ENCODE peak calls at places on chromosomes 7 and 10, in seven cellular contexts. V is NCI-H526, Q is MCF 10A, X is HuH-7.5, Y is AG10803, M is NCI-H2171 treated with DMSO at 0.1 percent for 48 hours, D is amygdala. L is an unnamed sample.

GRCh38 chr10:77027576-77027975 is 610.0 kb downstream of the KCNMA1 start:
- DNase-seq in Q (no peak), D (no peak), X (no peak), M (no peak), V (no peak), Y (no peak), L (no peak)

GRCh38 chr7:142280263-142280662 is 22.4 kb upstream of the PRSS58 start:
- DNase-seq in D (no peak), Y (no peak), X (no peak), M (no peak), Q (no peak), V (no peak), L (no peak)

GRCh38 chr10:44911081-44911540 is at the start of gene TMEM72:
- DNase-seq in Q (no peak), M (no peak), X (peak; percentile 67), Y (no peak), V (peak; percentile 13), D (no peak), L (no peak)

GRCh38 chr7:23963461-23963860 is 253.4 kb downstream of the STK31 start:
- DNase-seq in M (no peak), D (no peak), Q (no peak), Y (no peak), X (no peak), V (no peak), L (no peak)

GRCh38 chr10:99983280-99983988 is 26.3 kb downstream of the DNMBP start:
- DNase-seq in Q (no peak), D (no peak), M (no peak), V (no peak), Y (peak; percentile 85), X (no peak), L (peak; percentile 74)

GRCh38 chr10:124364674-124365073 is 54.0 kb downstream of the OAT start:
- DNase-seq in V (no peak), Q (no peak), Y (no peak), M (no peak), X (no peak), D (no peak), L (no peak)

GRCh38 chr7:83271212-83272099 is 108.8 kb upstream of the PCLO start:
- DNase-seq in Q (peak; percentile 30), D (no peak), X (no peak), Y (peak; percentile 25), V (peak; percentile 49), M (peak; percentile 63), L (peak; percentile 4)

GRCh38 chr7:74502216-74502891 is 48.6 kb downstream of the GTF2IRD1 start:
- DNase-seq in V (no peak), Q (peak; percentile 80), Y (peak; percentile 14), X (no peak), M (peak; percentile 30), D (no peak), L (no peak)

GRCh38 chr10:91598211-91598981 is 34.5 kb downstream of the PPP1R3C start:
- DNase-seq in X (no peak), Y (peak; percentile 88), Q (peak; percentile 76), V (no peak), M (no peak), D (no peak), L (no peak)